ENCODE peak calls at places on chromosomes 1 and 21, in nine cellular contexts. Q is fibroblast of lung, B is cerebellar cortex, Y is MCF 10A, H is ELF-1, P is dermis microvascular lymphatic vessel endothelial cell, U is mammary epithelial cell, Z is stromal cell of bone marrow, L is NCI-H1092. G is an unnamed sample.

GRCh38 chr1:82371844-82372498 is 571.2 kb downstream of the ADGRL2 start:
- DNase-seq in Y (no peak), H (no peak), Z (no peak), L (no peak), Q (peak; percentile 69), P (no peak), U (peak; percentile 54), B (no peak), G (no peak)

GRCh38 chr1:31272369-31272768 is 24.2 kb downstream of the SNRNP40 start:
- DNase-seq in L (no peak), Y (no peak), B (no peak), U (no peak), P (no peak), Q (no peak), Z (no peak), H (no peak), G (no peak)

GRCh38 chr1:109793089-109793485 is 29.4 kb upstream of the EPS8L3 start:
- DNase-seq in H (no peak), Q (no peak), U (no peak), Y (no peak), Z (no peak), P (no peak), B (no peak), L (no peak), G (no peak)

GRCh38 chr21:43362306-43362927 is 64.5 kb downstream of the SIK1 start:
- DNase-seq in U (peak; percentile 68), Z (no peak), L (peak; percentile 84), H (peak; percentile 44), P (no peak), B (peak; percentile 54), Y (no peak), Q (peak; percentile 71), G (peak; percentile 72)

GRCh38 chr1:245614986-245615385 is 460.2 kb downstream of the KIF26B start:
- DNase-seq in H (no peak), Z (no peak), L (no peak), Q (no peak), B (no peak), Y (no peak), P (no peak), U (no peak), G (no peak)

GRCh38 chr1:41813755-41814694 is 104.7 kb downstream of the HIVEP3 start:
- DNase-seq in Y (no peak), L (no peak), U (no peak), Z (no peak), P (no peak), B (peak; percentile 35), H (no peak), Q (no peak), G (no peak)

GRCh38 chr1:224786533-224787249 is 142.8 kb upstream of the DNAH14 start:
- DNase-seq in L (no peak), P (no peak), B (no peak), U (peak; percentile 61), Y (peak; percentile 27), Q (peak; percentile 60), Z (peak; percentile 40), H (no peak), G (no peak)

GRCh38 chr1:79113836-79114235 is 107.3 kb upstream of the ADGRL4 start:
- DNase-seq in U (no peak), H (no peak), L (no peak), B (no peak), Z (no peak), P (no peak), Y (no peak), Q (no peak), G (no peak)

GRCh38 chr21:15199414-15199813 is 134.6 kb upstream of the NRIP1 start:
- DNase-seq in P (no peak), Q (no peak), U (no peak), Y (no peak), L (no peak), Z (no peak), H (peak; percentile 74), B (no peak), G (no peak)

GRCh38 chr1:92169606-92170005 is 48.1 kb upstream of the C1orf146 start:
- DNase-seq in Q (no peak), L (no peak), P (no peak), H (no peak), B (peak; percentile 44), Z (no peak), U (no peak), Y (no peak), G (no peak)

GRCh38 chr1:96370752-96371151 is 350.8 kb upstream of the PTBP2 start:
- DNase-seq in Q (peak; percentile 95), Z (peak; percentile 72), Y (peak; percentile 84), B (no peak), U (peak; percentile 60), L (no peak), H (no peak), P (peak; percentile 29), G (no peak)

GRCh38 chr21:44986471-44987291 is 46.9 kb downstream of the SLX9 start:
- DNase-seq in Y (no peak), Z (no peak), Q (no peak), L (no peak), H (no peak), U (no peak), B (peak; percentile 42), P (no peak), G (no peak)

GRCh38 chr1:59266180-59266926 is 30.5 kb upstream of the FGGY start:
- DNase-seq in Y (no peak), Z (no peak), L (no peak), U (no peak), B (no peak), Q (no peak), P (no peak), H (no peak), G (no peak)

G was measured in T-helper 22 cell.